ENCODE peak calls at places on chromosomes 5 and 9, in six cellular contexts. N is adrenal gland, J is ovary, L is mucosa of descending colon, T is GM12865, D is ascending aorta. P is an unnamed sample.

GRCh38 chr9:105901514-105902109 is 207.3 kb downstream of the TMEM38B start:
- DNase-seq in N (peak), T (peak), J (peak), D (no peak), L (peak), P (no peak)

GRCh38 chr9:89274838-89275237 is 36.2 kb upstream of the CKS2 start:
- DNase-seq in J (no peak), T (no peak), N (no peak), D (no peak), L (no peak), P (no peak)

GRCh38 chr9:131670247-131670681 is 69.6 kb downstream of the RAPGEF1 start:
- DNase-seq in J (no peak), N (peak), L (no peak), T (no peak), D (peak), P (no peak)

GRCh38 chr5:15334551-15335302 is 165.3 kb upstream of the FBXL7 start:
- DNase-seq in D (no peak), T (no peak), N (no peak), L (no peak), J (no peak), P (no peak)

GRCh38 chr5:124706729-124707361 is 39.6 kb downstream of the ZNF608 start:
- DNase-seq in L (peak), T (peak), N (no peak), D (no peak), J (peak), P (no peak)

GRCh38 chr5:169064093-169064492 is 236.8 kb downstream of the SLIT3 start:
- DNase-seq in T (no peak), N (peak), D (peak), L (no peak), J (no peak), P (no peak)

GRCh38 chr9:551986-552930 is 289.2 kb upstream of the DMRT1 start:
- DNase-seq in D (no peak), J (no peak), T (no peak), L (no peak), N (no peak), P (no peak)

GRCh38 chr9:94925751-94926456 is 199.4 kb downstream of the AOPEP start:
- DNase-seq in L (peak), N (no peak), T (no peak), J (no peak), D (no peak), P (no peak)

GRCh38 chr9:27210588-27210987 is 86.4 kb downstream of the EQTN start:
- DNase-seq in D (no peak), N (no peak), T (no peak), J (no peak), L (no peak), P (no peak)

GRCh38 chr9:36759976-36760375 is 187.3 kb downstream of the MELK start:
- DNase-seq in J (no peak), N (no peak), D (no peak), L (no peak), T (no peak), P (no peak)

GRCh38 chr5:150642567-150642927 is 2.1 kb downstream of the SYNPO start:
- DNase-seq in J (peak), N (peak), T (no peak), L (peak), D (peak), P (no peak)

GRCh38 chr9:131923766-131924165 is 155.9 kb downstream of the MED27 start:
- DNase-seq in L (no peak), N (no peak), J (no peak), T (no peak), D (no peak), P (no peak)

GRCh38 chr5:163634061-163634460 is 128.6 kb downstream of the MAT2B start:
- DNase-seq in T (no peak), N (no peak), J (no peak), D (no peak), L (no peak), P (no peak)

GRCh38 chr5:62284946-62285891 is 20.8 kb upstream of the KIF2A start:
- DNase-seq in N (no peak), L (no peak), J (no peak), T (peak), D (no peak), P (peak)

GRCh38 chr9:91144782-91145181 is 216.9 kb downstream of the AUH start:
- DNase-seq in J (no peak), T (no peak), L (no peak), D (no peak), N (no peak), P (no peak)

GRCh38 chr5:119340597-119341218 is 15.1 kb upstream of the TNFAIP8 start:
- DNase-seq in D (no peak), T (peak), L (peak), N (no peak), J (no peak), P (peak)

GRCh38 chr9:84271004-84271886 is 69.3 kb downstream of the SLC28A3 start:
- DNase-seq in T (peak), D (peak), N (peak), L (peak), J (peak), P (no peak)

GRCh38 chr5:6188976-6189375 is 189.4 kb downstream of the MED10 start:
- DNase-seq in L (no peak), D (no peak), J (no peak), T (no peak), N (no peak), P (no peak)

P was measured in NK-92 treated with Interleukin-12 subunit alpha and Interleukin-12 subunit beta, amount 100 ng/mL, for 24 hours.